ENCODE peak calls at places on chromosomes 4 and X, in five cellular contexts. F is stomach, Y is tibial artery, L is foreskin fibroblast, Z is prostate gland. B is an unnamed sample.

GRCh38 chr4:158292156-158292555 is 81.9 kb downstream of the TMEM144 start:
- DNase-seq in Z (no peak), F (no peak), Y (no peak), L (no peak), B (no peak)

GRCh38 chrX:30881390-30881789 is 7.7 kb downstream of the TAB3 start:
- DNase-seq in Z (no peak), F (no peak), L (no peak), Y (no peak), B (no peak)

GRCh38 chr4:2266181-2266580 is 4.3 kb upstream of the MXD4 start:
- DNase-seq in Y (peak), L (peak), F (peak), Z (peak), B (no peak)

GRCh38 chrX:112687189-112687691 is 7.5 kb upstream of the LHFPL1 start:
- DNase-seq in Y (no peak), Z (no peak), F (no peak), L (no peak), B (no peak)

GRCh38 chr4:154039435-154040061 is 250.7 kb upstream of the SFRP2 start:
- DNase-seq in L (no peak), F (no peak), Z (no peak), Y (no peak), B (no peak)

GRCh38 chrX:68693481-68694410 is 46.3 kb downstream of the STARD8 start:
- DNase-seq in Z (peak), F (peak), L (no peak), Y (peak), B (no peak)

GRCh38 chrX:72620550-72621145 is 48.0 kb upstream of the HDAC8 start:
- DNase-seq in L (peak), Y (peak), Z (peak), F (peak), B (peak)

GRCh38 chrX:46978341-46979291 is 66.4 kb downstream of the JADE3 start:
- DNase-seq in Z (peak), Y (peak), F (peak), L (peak), B (peak)

GRCh38 chr4:119570401-119570800 is 58.2 kb downstream of the PDE5A start:
- DNase-seq in F (no peak), Z (no peak), Y (no peak), L (peak), B (no peak)

GRCh38 chr4:145280541-145280940 is 100.2 kb upstream of the OTUD4 start:
- DNase-seq in Y (no peak), L (no peak), F (no peak), Z (no peak), B (no peak)

GRCh38 chr4:40887690-40888089 is 137.9 kb downstream of the NSUN7 start:
- DNase-seq in F (no peak), Z (no peak), Y (no peak), L (peak), B (no peak)

GRCh38 chr4:99234331-99235010 is 15.4 kb upstream of the ADH6 start:
- DNase-seq in Y (no peak), F (no peak), L (no peak), Z (no peak), B (no peak)

GRCh38 chr4:132513491-132513890 is 635.6 kb upstream of the PCDH10 start:
- DNase-seq in Z (no peak), L (no peak), F (no peak), Y (no peak), B (no peak)

GRCh38 chr4:184664445-184665210 is 15.1 kb downstream of the PRIMPOL start:
- DNase-seq in L (no peak), Y (no peak), Z (no peak), F (no peak), B (peak)

GRCh38 chrX:120457766-120458180 is 11.3 kb downstream of the LAMP2 start:
- DNase-seq in F (no peak), Z (peak), L (peak), Y (no peak), B (no peak)

GRCh38 chr4:10761903-10762302 is 77.3 kb upstream of the CLNK start:
- DNase-seq in L (peak), Y (no peak), Z (no peak), F (no peak), B (no peak)

GRCh38 chr4:108624263-108625056 is 4.1 kb downstream of the RPL34 start:
- DNase-seq in Z (no peak), Y (no peak), L (no peak), F (no peak), B (no peak)

GRCh38 chrX:71543316-71543715 is 10.4 kb downstream of the OGT start:
- DNase-seq in L (peak), Z (no peak), F (no peak), Y (no peak), B (peak)

GRCh38 chr4:109979932-109980717 is 67.4 kb downstream of the EGF start:
- DNase-seq in Z (no peak), Y (no peak), L (peak), F (no peak), B (no peak)

GRCh38 chrX:31098081-31098480 is 26.2 kb upstream of the FTHL17 start:
- DNase-seq in Y (no peak), Z (no peak), L (no peak), F (no peak), B (no peak)

GRCh38 chr4:72909461-72909860 is 160.1 kb downstream of the COX18 start:
- DNase-seq in F (peak), Z (peak), Y (no peak), L (no peak), B (no peak)

GRCh38 chr4:57037982-57038604 is 59.4 kb downstream of the POLR2B start:
- DNase-seq in Y (peak), Z (peak), L (peak), F (peak), B (peak)

DNA sequence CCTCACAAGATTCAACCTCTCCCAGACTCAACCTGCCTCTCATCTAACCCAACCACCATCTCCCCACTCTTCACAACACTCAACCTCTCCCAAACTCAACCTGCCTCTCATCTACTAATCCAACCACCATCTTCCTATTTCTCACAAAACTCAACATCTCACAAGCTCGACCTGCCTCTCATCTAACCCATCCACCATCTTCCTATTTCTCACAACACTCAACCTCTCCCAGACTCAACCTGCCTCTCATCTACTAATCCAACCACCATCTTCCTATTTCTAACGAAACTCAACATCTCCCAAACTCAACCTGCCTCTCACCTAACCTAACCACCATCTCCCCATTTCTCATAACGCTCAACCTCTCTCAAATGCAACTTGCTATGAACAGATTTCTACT is 29.8 kb downstream of the FAT1 start:
- DNase-seq in Y (no peak), L (no peak), Z (no peak), F (no peak), B (no peak)
- H3K4me3 ChIP-seq in Y (no peak), L (no peak), Z (no peak), F (no peak), B (no peak)

GRCh38 chr4:151857368-151857767 is 96.6 kb upstream of the GATB start:
- DNase-seq in Y (no peak), L (no peak), Z (no peak), F (no peak), B (peak)
- H3K4me3 ChIP-seq in Y (no peak), L (no peak), Z (no peak), F (no peak), B (no peak)

GRCh38 chr4:52071786-52072552 is 20.9 kb downstream of the SPATA18 start:
- DNase-seq in Z (no peak), F (no peak), Y (no peak), L (no peak), B (peak)
- H3K4me3 ChIP-seq in Z (no peak), F (no peak), Y (no peak), L (no peak), B (no peak)

GRCh38 chr4:76265631-76266218 is 14.2 kb downstream of the FAM47E start:
- DNase-seq in Y (no peak), L (no peak), Z (no peak), F (no peak), B (no peak)
- H3K4me3 ChIP-seq in Y (no peak), L (no peak), Z (no peak), F (no peak), B (no peak)

B was measured in small intestine.